ENCODE peak calls at places on chromosomes 16 and 17, in five cellular contexts. One of them, this sample, is unnamed.

GRCh38 chr17:1511290-1511689 is 5.1 kb downstream of the INPP5K start:
- DNase-seq in T-helper 17 cell: no peak
- DNase-seq in non-pigmented ciliary epithelial cell: no peak
- DNase-seq in stimulated activated naive CD4-positive, alpha-beta T cell: no peak
- DNase-seq in T-cell: no peak
- DNase-seq in this sample: no peak

GRCh38 chr17:16942141-16943031 is 29.5 kb downstream of the TNFRSF13B start:
- DNase-seq in non-pigmented ciliary epithelial cell: no peak
- DNase-seq in T-cell: no peak
- DNase-seq in T-helper 17 cell: no peak
- DNase-seq in stimulated activated naive CD4-positive, alpha-beta T cell: no peak
- DNase-seq in this sample: no peak

GRCh38 chr17:61158372-61158771 is 241.3 kb upstream of the TBX2 start:
- DNase-seq in T-cell: no peak
- DNase-seq in non-pigmented ciliary epithelial cell: no peak
- DNase-seq in T-helper 17 cell: no peak
- DNase-seq in stimulated activated naive CD4-positive, alpha-beta T cell: no peak
- DNase-seq in this sample: no peak

GRCh38 chr17:65984299-65984698 is 207.6 kb downstream of the CEP112 start:
- DNase-seq in T-cell: no peak
- DNase-seq in stimulated activated naive CD4-positive, alpha-beta T cell: no peak
- DNase-seq in T-helper 17 cell: no peak
- DNase-seq in non-pigmented ciliary epithelial cell: peak
- DNase-seq in this sample: no peak

GRCh38 chr17:3960764-3961163 is 3.5 kb downstream of the ATP2A3 start:
- DNase-seq in T-helper 17 cell: no peak
- DNase-seq in non-pigmented ciliary epithelial cell: no peak
- DNase-seq in stimulated activated naive CD4-positive, alpha-beta T cell: no peak
- DNase-seq in T-cell: no peak
- DNase-seq in this sample: no peak

GRCh38 chr17:56973520-56973919 is 4.4 kb upstream of the SCPEP1 start:
- DNase-seq in T-helper 17 cell: no peak
- DNase-seq in stimulated activated naive CD4-positive, alpha-beta T cell: no peak
- DNase-seq in T-cell: no peak
- DNase-seq in non-pigmented ciliary epithelial cell: no peak
- DNase-seq in this sample: no peak

GRCh38 chr16:88050952-88051660 is 99.9 kb downstream of the BANP start:
- DNase-seq in T-helper 17 cell: no peak
- DNase-seq in non-pigmented ciliary epithelial cell: no peak
- DNase-seq in T-cell: no peak
- DNase-seq in stimulated activated naive CD4-positive, alpha-beta T cell: no peak
- DNase-seq in this sample: no peak

GRCh38 chr16:84955427-84955826 is 55.9 kb downstream of the ZDHHC7 start:
- DNase-seq in stimulated activated naive CD4-positive, alpha-beta T cell: no peak
- DNase-seq in T-cell: no peak
- DNase-seq in T-helper 17 cell: no peak
- DNase-seq in non-pigmented ciliary epithelial cell: no peak
- DNase-seq in this sample: no peak

GRCh38 chr16:48113471-48113870 is 42.3 kb downstream of the ABCC12 start:
- DNase-seq in stimulated activated naive CD4-positive, alpha-beta T cell: no peak
- DNase-seq in T-cell: no peak
- DNase-seq in T-helper 17 cell: no peak
- DNase-seq in non-pigmented ciliary epithelial cell: no peak
- DNase-seq in this sample: no peak

GRCh38 chr17:64009571-64010402 is 10.6 kb downstream of the ICAM2 start:
- DNase-seq in T-cell: no peak
- DNase-seq in stimulated activated naive CD4-positive, alpha-beta T cell: no peak
- DNase-seq in non-pigmented ciliary epithelial cell: no peak
- DNase-seq in T-helper 17 cell: no peak
- DNase-seq in this sample: no peak

GRCh38 chr16:57092786-57093301 is 461 bp downstream of the CPNE2 start:
- DNase-seq in T-helper 17 cell: peak
- DNase-seq in non-pigmented ciliary epithelial cell: no peak
- DNase-seq in T-cell: no peak
- DNase-seq in stimulated activated naive CD4-positive, alpha-beta T cell: peak
- DNase-seq in this sample: no peak

GRCh38 chr17:15942207-15942833 is 2.6 kb upstream of the ADORA2B start:
- DNase-seq in stimulated activated naive CD4-positive, alpha-beta T cell: no peak
- DNase-seq in T-helper 17 cell: no peak
- DNase-seq in non-pigmented ciliary epithelial cell: no peak
- DNase-seq in T-cell: no peak
- DNase-seq in this sample: no peak

GRCh38 chr17:59361386-59361785 is 29.9 kb downstream of the YPEL2 start:
- DNase-seq in stimulated activated naive CD4-positive, alpha-beta T cell: no peak
- DNase-seq in T-cell: no peak
- DNase-seq in non-pigmented ciliary epithelial cell: peak
- DNase-seq in T-helper 17 cell: no peak
- DNase-seq in this sample: no peak

GRCh38 chr17:4533522-4534502 is 21.4 kb downstream of the MYBBP1A start:
- DNase-seq in T-helper 17 cell: no peak
- DNase-seq in non-pigmented ciliary epithelial cell: no peak
- DNase-seq in stimulated activated naive CD4-positive, alpha-beta T cell: no peak
- DNase-seq in T-cell: no peak
- DNase-seq in this sample: no peak

GRCh38 chr17:83200231-83200699 is 120.9 kb downstream of the METRNL start:
- DNase-seq in stimulated activated naive CD4-positive, alpha-beta T cell: no peak
- DNase-seq in T-cell: peak
- DNase-seq in non-pigmented ciliary epithelial cell: no peak
- DNase-seq in T-helper 17 cell: no peak
- DNase-seq in this sample: no peak

GRCh38 chr16:15993946-15994665 is 44.7 kb downstream of the ABCC1 start:
- DNase-seq in stimulated activated naive CD4-positive, alpha-beta T cell: no peak
- DNase-seq in T-helper 17 cell: no peak
- DNase-seq in non-pigmented ciliary epithelial cell: no peak
- DNase-seq in T-cell: no peak
- DNase-seq in this sample: no peak

GRCh38 chr17:16926591-16927451 is 45.1 kb downstream of the TNFRSF13B start:
- DNase-seq in T-cell: no peak
- DNase-seq in stimulated activated naive CD4-positive, alpha-beta T cell: no peak
- DNase-seq in T-helper 17 cell: no peak
- DNase-seq in non-pigmented ciliary epithelial cell: no peak
- DNase-seq in this sample: no peak

GRCh38 chr16:24102120-24102740 is 153.9 kb upstream of the CACNG3 start:
- DNase-seq in T-helper 17 cell: no peak
- DNase-seq in T-cell: no peak
- DNase-seq in non-pigmented ciliary epithelial cell: no peak
- DNase-seq in stimulated activated naive CD4-positive, alpha-beta T cell: no peak
- DNase-seq in this sample: no peak

GRCh38 chr17:47179141-47179540 is 10.0 kb downstream of the CDC27 start:
- DNase-seq in T-helper 17 cell: no peak
- DNase-seq in T-cell: no peak
- DNase-seq in non-pigmented ciliary epithelial cell: no peak
- DNase-seq in stimulated activated naive CD4-positive, alpha-beta T cell: no peak
- DNase-seq in this sample: no peak

GRCh38 chr17:50634123-50634914 is at the start of gene ABCC3:
- DNase-seq in non-pigmented ciliary epithelial cell: no peak
- DNase-seq in stimulated activated naive CD4-positive, alpha-beta T cell: no peak
- DNase-seq in T-helper 17 cell: no peak
- DNase-seq in T-cell: no peak
- DNase-seq in this sample: no peak

This sample was measured in CMK.